ENCODE peak calls at places on chromosomes 13 and 19, in six cellular contexts. One of them, this sample, is unnamed.

GRCh38 chr13:103299079-103299478 is 232.9 kb upstream of the SLC10A2 start:
- DNase-seq in CD4-positive, alpha-beta T cell: no peak
- DNase-seq in activated effector memory CD4-positive, alpha-beta T cell treated with Interleukin-2 at 50 U/mL for 16 hours: no peak
- DNase-seq in AG09309: no peak
- DNase-seq in K562: no peak
- DNase-seq in stimulated activated CD4-positive, alpha-beta T cell treated with anti-CD3 and anti-CD28 coated beads, Interleukin-1b, Interleukin-23, amount 100 ng/mL, for 24 hours: no peak
- DNase-seq in this sample: no peak

GRCh38 chr19:43644181-43644580 is 4.5 kb upstream of the CADM4 start:
- DNase-seq in activated effector memory CD4-positive, alpha-beta T cell treated with Interleukin-2 at 50 U/mL for 16 hours: no peak
- DNase-seq in K562: no peak
- DNase-seq in AG09309: no peak
- DNase-seq in CD4-positive, alpha-beta T cell: no peak
- DNase-seq in stimulated activated CD4-positive, alpha-beta T cell treated with anti-CD3 and anti-CD28 coated beads, Interleukin-1b, Interleukin-23, amount 100 ng/mL, for 24 hours: no peak
- DNase-seq in this sample: no peak

GRCh38 chr19:1624458-1624857 is 19.2 kb upstream of the UQCR11 start:
- DNase-seq in CD4-positive, alpha-beta T cell: peak
- DNase-seq in activated effector memory CD4-positive, alpha-beta T cell treated with Interleukin-2 at 50 U/mL for 16 hours: no peak
- DNase-seq in K562: peak
- DNase-seq in stimulated activated CD4-positive, alpha-beta T cell treated with anti-CD3 and anti-CD28 coated beads, Interleukin-1b, Interleukin-23, amount 100 ng/mL, for 24 hours: peak
- DNase-seq in AG09309: no peak
- DNase-seq in this sample: peak

GRCh38 chr19:36638862-36639510 is 27.7 kb downstream of the ZNF461 start:
- DNase-seq in stimulated activated CD4-positive, alpha-beta T cell treated with anti-CD3 and anti-CD28 coated beads, Interleukin-1b, Interleukin-23, amount 100 ng/mL, for 24 hours: no peak
- DNase-seq in CD4-positive, alpha-beta T cell: no peak
- DNase-seq in activated effector memory CD4-positive, alpha-beta T cell treated with Interleukin-2 at 50 U/mL for 16 hours: no peak
- DNase-seq in K562: no peak
- DNase-seq in AG09309: no peak
- DNase-seq in this sample: no peak

GRCh38 chr13:106481919-106482318 is 53.5 kb downstream of the EFNB2 start:
- DNase-seq in CD4-positive, alpha-beta T cell: no peak
- DNase-seq in stimulated activated CD4-positive, alpha-beta T cell treated with anti-CD3 and anti-CD28 coated beads, Interleukin-1b, Interleukin-23, amount 100 ng/mL, for 24 hours: no peak
- DNase-seq in AG09309: no peak
- DNase-seq in activated effector memory CD4-positive, alpha-beta T cell treated with Interleukin-2 at 50 U/mL for 16 hours: no peak
- DNase-seq in K562: no peak
- DNase-seq in this sample: no peak

GRCh38 chr13:41017744-41018582 is 1.2 kb downstream of the ELF1 start:
- DNase-seq in activated effector memory CD4-positive, alpha-beta T cell treated with Interleukin-2 at 50 U/mL for 16 hours: no peak
- DNase-seq in stimulated activated CD4-positive, alpha-beta T cell treated with anti-CD3 and anti-CD28 coated beads, Interleukin-1b, Interleukin-23, amount 100 ng/mL, for 24 hours: no peak
- DNase-seq in K562: no peak
- DNase-seq in CD4-positive, alpha-beta T cell: no peak
- DNase-seq in AG09309: no peak
- DNase-seq in this sample: no peak

GRCh38 chr13:113464476-113464875 is 11.2 kb upstream of the ADPRHL1 start:
- DNase-seq in activated effector memory CD4-positive, alpha-beta T cell treated with Interleukin-2 at 50 U/mL for 16 hours: no peak
- DNase-seq in stimulated activated CD4-positive, alpha-beta T cell treated with anti-CD3 and anti-CD28 coated beads, Interleukin-1b, Interleukin-23, amount 100 ng/mL, for 24 hours: no peak
- DNase-seq in CD4-positive, alpha-beta T cell: no peak
- DNase-seq in AG09309: no peak
- DNase-seq in K562: no peak
- DNase-seq in this sample: no peak

GRCh38 chr19:2150794-2151338 is 500 bp downstream of the AP3D1 start:
- DNase-seq in CD4-positive, alpha-beta T cell: no peak
- DNase-seq in activated effector memory CD4-positive, alpha-beta T cell treated with Interleukin-2 at 50 U/mL for 16 hours: no peak
- DNase-seq in AG09309: no peak
- DNase-seq in stimulated activated CD4-positive, alpha-beta T cell treated with anti-CD3 and anti-CD28 coated beads, Interleukin-1b, Interleukin-23, amount 100 ng/mL, for 24 hours: no peak
- DNase-seq in K562: peak
- DNase-seq in this sample: no peak

GRCh38 chr19:11420429-11420893 is 1.3 kb upstream of the RGL3 start:
- DNase-seq in CD4-positive, alpha-beta T cell: no peak
- DNase-seq in stimulated activated CD4-positive, alpha-beta T cell treated with anti-CD3 and anti-CD28 coated beads, Interleukin-1b, Interleukin-23, amount 100 ng/mL, for 24 hours: no peak
- DNase-seq in K562: peak
- DNase-seq in AG09309: no peak
- DNase-seq in activated effector memory CD4-positive, alpha-beta T cell treated with Interleukin-2 at 50 U/mL for 16 hours: no peak
- DNase-seq in this sample: peak

GRCh38 chr13:30504081-30504480 is 38.3 kb upstream of the HMGB1 start:
- DNase-seq in AG09309: no peak
- DNase-seq in K562: peak
- DNase-seq in CD4-positive, alpha-beta T cell: no peak
- DNase-seq in activated effector memory CD4-positive, alpha-beta T cell treated with Interleukin-2 at 50 U/mL for 16 hours: no peak
- DNase-seq in stimulated activated CD4-positive, alpha-beta T cell treated with anti-CD3 and anti-CD28 coated beads, Interleukin-1b, Interleukin-23, amount 100 ng/mL, for 24 hours: no peak
- DNase-seq in this sample: no peak

GRCh38 chr19:45191324-45191845 is 12.8 kb downstream of the BLOC1S3 start:
- DNase-seq in CD4-positive, alpha-beta T cell: no peak
- DNase-seq in stimulated activated CD4-positive, alpha-beta T cell treated with anti-CD3 and anti-CD28 coated beads, Interleukin-1b, Interleukin-23, amount 100 ng/mL, for 24 hours: no peak
- DNase-seq in AG09309: no peak
- DNase-seq in activated effector memory CD4-positive, alpha-beta T cell treated with Interleukin-2 at 50 U/mL for 16 hours: no peak
- DNase-seq in K562: no peak
- DNase-seq in this sample: no peak

GRCh38 chr13:48532146-48532472 is 771 bp downstream of the RCBTB2 start:
- DNase-seq in AG09309: no peak
- DNase-seq in activated effector memory CD4-positive, alpha-beta T cell treated with Interleukin-2 at 50 U/mL for 16 hours: no peak
- DNase-seq in CD4-positive, alpha-beta T cell: no peak
- DNase-seq in K562: no peak
- DNase-seq in stimulated activated CD4-positive, alpha-beta T cell treated with anti-CD3 and anti-CD28 coated beads, Interleukin-1b, Interleukin-23, amount 100 ng/mL, for 24 hours: no peak
- DNase-seq in this sample: no peak

GRCh38 chr13:40077396-40078027 is 422.1 kb downstream of the COG6 start:
- DNase-seq in stimulated activated CD4-positive, alpha-beta T cell treated with anti-CD3 and anti-CD28 coated beads, Interleukin-1b, Interleukin-23, amount 100 ng/mL, for 24 hours: no peak
- DNase-seq in AG09309: no peak
- DNase-seq in activated effector memory CD4-positive, alpha-beta T cell treated with Interleukin-2 at 50 U/mL for 16 hours: no peak
- DNase-seq in K562: no peak
- DNase-seq in CD4-positive, alpha-beta T cell: no peak
- DNase-seq in this sample: no peak

GRCh38 chr19:38836438-38837303 is 5.1 kb upstream of the ECH1 start:
- DNase-seq in K562: peak
- DNase-seq in AG09309: no peak
- DNase-seq in activated effector memory CD4-positive, alpha-beta T cell treated with Interleukin-2 at 50 U/mL for 16 hours: no peak
- DNase-seq in stimulated activated CD4-positive, alpha-beta T cell treated with anti-CD3 and anti-CD28 coated beads, Interleukin-1b, Interleukin-23, amount 100 ng/mL, for 24 hours: no peak
- DNase-seq in CD4-positive, alpha-beta T cell: no peak
- DNase-seq in this sample: no peak

GRCh38 chr19:38658462-38659306 is 11.2 kb downstream of the ACTN4 start:
- DNase-seq in activated effector memory CD4-positive, alpha-beta T cell treated with Interleukin-2 at 50 U/mL for 16 hours: no peak
- DNase-seq in CD4-positive, alpha-beta T cell: no peak
- DNase-seq in AG09309: peak
- DNase-seq in stimulated activated CD4-positive, alpha-beta T cell treated with anti-CD3 and anti-CD28 coated beads, Interleukin-1b, Interleukin-23, amount 100 ng/mL, for 24 hours: no peak
- DNase-seq in K562: no peak
- DNase-seq in this sample: no peak

This sample was measured in left cardiac atrium.